ENCODE peak calls at places on chromosome 1, in six cellular contexts. K is CD4-positive, alpha-beta T cell; S is fibroblast of lung; V is HFF-Myc; L is nephron progenitor cell; Y is retinal pigment epithelial cell. Z is an unnamed sample.

GRCh38 chr1:184801503-184801902 is 46.8 kb upstream of the EDEM3 start:
- DNase-seq in K (no peak), S (peak; percentile 43), V (peak; percentile 86), L (no peak), Y (peak; percentile 58), Z (no peak)

GRCh38 chr1:158039380-158039779 is 45.9 kb downstream of the KIRREL1 start:
- DNase-seq in K (no peak), S (peak; percentile 40), V (no peak), L (no peak), Y (no peak), Z (no peak)

GRCh38 chr1:58391056-58391455 is 155.5 kb downstream of the OMA1 start:
- DNase-seq in K (no peak), S (no peak), V (no peak), L (no peak), Y (no peak), Z (no peak)

GRCh38 chr1:234533975-234534876 is 55.2 kb upstream of the TARBP1 start:
- DNase-seq in K (no peak), S (peak; percentile 98), V (peak; percentile 91), L (no peak), Y (peak; percentile 77), Z (no peak)

GRCh38 chr1:93150729-93151128 is 29.5 kb downstream of the TMED5 start:
- DNase-seq in K (no peak), S (no peak), V (no peak), L (no peak), Y (no peak), Z (no peak)

GRCh38 chr1:77536813-77537212 is 145.6 kb downstream of the ZZZ3 start:
- DNase-seq in K (no peak), S (peak; percentile 98), V (peak; percentile 87), L (no peak), Y (peak; percentile 60), Z (peak; percentile 91)

GRCh38 chr1:247338723-247339270 is 7.1 kb upstream of the ZNF496 start:
- DNase-seq in K (no peak), S (peak; percentile 29), V (no peak), L (no peak), Y (no peak), Z (no peak)

GRCh38 chr1:162878000-162878596 is 17.1 kb upstream of the CCDC190 start:
- DNase-seq in K (no peak), S (peak; percentile 74), V (peak; percentile 48), L (peak; percentile 77), Y (no peak), Z (no peak)

GRCh38 chr1:33002006-33002405 is 34.7 kb downstream of the AK2 start:
- DNase-seq in K (no peak), S (no peak), V (no peak), L (no peak), Y (no peak), Z (no peak)

GRCh38 chr1:202122639-202123335 is at the start of gene GPR37L1:
- DNase-seq in K (no peak), S (peak; percentile 32), V (no peak), L (peak; percentile 75), Y (no peak), Z (no peak)

GRCh38 chr1:155326659-155327058 is 6.0 kb downstream of the RUSC1 start:
- DNase-seq in K (no peak), S (no peak), V (no peak), L (no peak), Y (no peak), Z (no peak)
- TF ChIP-seq CTCF in K (no peak), S (no peak), V (no peak), L (no peak), Y (no peak), Z (no peak)

DNA sequence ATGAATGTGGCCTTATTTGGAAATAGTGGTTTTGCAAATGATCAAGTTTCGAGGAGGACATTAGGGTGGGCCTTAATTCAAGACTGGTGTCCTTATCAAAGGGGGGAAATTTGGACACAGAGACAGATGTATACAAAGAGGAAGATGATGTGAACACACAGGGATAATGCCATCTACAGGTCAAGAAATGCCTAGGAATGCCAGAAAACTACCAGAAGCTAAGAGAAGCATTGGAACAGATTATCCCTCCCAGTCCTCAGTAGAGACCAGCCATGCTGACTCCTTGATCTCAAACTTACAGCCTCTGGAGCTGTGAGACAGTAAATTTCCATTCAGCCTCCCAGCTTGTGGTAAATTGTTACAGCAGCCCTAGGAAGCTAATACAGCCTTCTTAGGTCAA is 151.4 kb downstream of the PTGER3 start:
- DNase-seq in K (no peak), S (no peak), V (no peak), L (no peak), Y (no peak), Z (no peak)
- TF ChIP-seq CTCF in K (no peak), S (no peak), V (no peak), L (peak; percentile 13), Y (peak; percentile 13), Z (peak; percentile 47)

GRCh38 chr1:156577512-156577911 is 2.0 kb upstream of the TTC24 start:
- DNase-seq in K (no peak), S (no peak), V (no peak), L (no peak), Y (no peak), Z (no peak)
- TF ChIP-seq CTCF in K (no peak), S (no peak), V (no peak), L (no peak), Y (no peak), Z (no peak)

GRCh38 chr1:11175461-11175860 is 13.7 kb upstream of the ANGPTL7 start:
- DNase-seq in K (no peak), S (no peak), V (no peak), L (no peak), Y (no peak), Z (no peak)
- TF ChIP-seq CTCF in K (no peak), S (no peak), V (no peak), L (no peak), Y (no peak), Z (no peak)

Z was measured in epithelial cell of proximal tubule.